ENCODE peak calls at places on chromosomes 13 and 19, in five cellular contexts. One of them, this sample, is unnamed.
A peak's percentile ranks its signal among the peaks of the same experiment; 100 is the strongest.

GRCh38 chr13:41409611-41410010 is 47.7 kb upstream of the RGCC start:
- DNase-seq in thoracic aorta: no peak
- DNase-seq in psoas muscle: no peak
- DNase-seq in fibroblast of the aortic adventitia: no peak
- DNase-seq in GM12864: no peak
- DNase-seq in this sample: no peak

GRCh38 chr19:47020132-47020805 is 632 bp downstream of the NPAS1 start:
- DNase-seq in thoracic aorta: no peak
- DNase-seq in GM12864: no peak
- DNase-seq in psoas muscle: no peak
- DNase-seq in fibroblast of the aortic adventitia: no peak
- DNase-seq in this sample: no peak

GRCh38 chr13:110912651-110913051 is 2.2 kb downstream of the ANKRD10 start:
- DNase-seq in fibroblast of the aortic adventitia: peak; percentile 88
- DNase-seq in psoas muscle: peak; percentile 62
- DNase-seq in thoracic aorta: no peak
- DNase-seq in GM12864: no peak
- DNase-seq in this sample: peak; percentile 72

GRCh38 chr13:35549481-35549880 is 73.0 kb upstream of the MAB21L1 start:
- DNase-seq in thoracic aorta: no peak
- DNase-seq in psoas muscle: no peak
- DNase-seq in GM12864: no peak
- DNase-seq in fibroblast of the aortic adventitia: peak; percentile 68
- DNase-seq in this sample: peak; percentile 70

GRCh38 chr13:74288361-74288911 is 154.2 kb upstream of the KLF12 start:
- DNase-seq in GM12864: no peak
- DNase-seq in psoas muscle: no peak
- DNase-seq in thoracic aorta: no peak
- DNase-seq in fibroblast of the aortic adventitia: no peak
- DNase-seq in this sample: peak; percentile 31

GRCh38 chr19:1235625-1236538 is 1.9 kb downstream of the CBARP start:
- DNase-seq in thoracic aorta: no peak
- DNase-seq in psoas muscle: no peak
- DNase-seq in GM12864: no peak
- DNase-seq in fibroblast of the aortic adventitia: no peak
- DNase-seq in this sample: peak; percentile 61

GRCh38 chr13:43543331-43543730 is 243.4 kb downstream of the ENOX1 start:
- DNase-seq in GM12864: no peak
- DNase-seq in fibroblast of the aortic adventitia: no peak
- DNase-seq in psoas muscle: no peak
- DNase-seq in thoracic aorta: no peak
- DNase-seq in this sample: no peak

GRCh38 chr13:66483712-66484111 is 746.4 kb downstream of the PCDH9 start:
- DNase-seq in thoracic aorta: no peak
- DNase-seq in GM12864: no peak
- DNase-seq in psoas muscle: no peak
- DNase-seq in fibroblast of the aortic adventitia: no peak
- DNase-seq in this sample: no peak

GRCh38 chr19:1422360-1422759 is 15.0 kb downstream of the DAZAP1 start:
- DNase-seq in GM12864: no peak
- DNase-seq in thoracic aorta: no peak
- DNase-seq in fibroblast of the aortic adventitia: no peak
- DNase-seq in psoas muscle: no peak
- DNase-seq in this sample: no peak

GRCh38 chr13:78137404-78138142 is 218.9 kb upstream of the EDNRB start:
- DNase-seq in thoracic aorta: no peak
- DNase-seq in GM12864: peak; percentile 16
- DNase-seq in psoas muscle: no peak
- DNase-seq in fibroblast of the aortic adventitia: peak; percentile 80
- DNase-seq in this sample: peak; percentile 75

GRCh38 chr19:10896851-10897526 is 25.6 kb downstream of the CARM1 start:
- DNase-seq in fibroblast of the aortic adventitia: no peak
- DNase-seq in psoas muscle: no peak
- DNase-seq in thoracic aorta: no peak
- DNase-seq in GM12864: no peak
- DNase-seq in this sample: no peak

GRCh38 chr19:10646781-10647180 is 7.4 kb upstream of the ILF3 start:
- DNase-seq in psoas muscle: no peak
- DNase-seq in thoracic aorta: no peak
- DNase-seq in fibroblast of the aortic adventitia: no peak
- DNase-seq in GM12864: no peak
- DNase-seq in this sample: no peak

GRCh38 chr19:29532956-29533355 is 7.2 kb downstream of the VSTM2B start:
- DNase-seq in GM12864: no peak
- DNase-seq in fibroblast of the aortic adventitia: no peak
- DNase-seq in thoracic aorta: no peak
- DNase-seq in psoas muscle: no peak
- DNase-seq in this sample: no peak

GRCh38 chr13:34349091-34349722 is 531.3 kb downstream of the RFC3 start:
- DNase-seq in fibroblast of the aortic adventitia: peak; percentile 97
- DNase-seq in GM12864: no peak
- DNase-seq in thoracic aorta: no peak
- DNase-seq in psoas muscle: peak; percentile 79
- DNase-seq in this sample: peak; percentile 97

GRCh38 chr13:73340069-73340468 is 281.3 kb downstream of the KLF5 start:
- DNase-seq in psoas muscle: no peak
- DNase-seq in fibroblast of the aortic adventitia: no peak
- DNase-seq in GM12864: no peak
- DNase-seq in thoracic aorta: no peak
- DNase-seq in this sample: no peak

GRCh38 chr19:12801466-12802266 is at the start of the genes PRDX2 and THSD8:
- DNase-seq in GM12864: no peak
- DNase-seq in fibroblast of the aortic adventitia: peak; percentile 65
- DNase-seq in psoas muscle: peak; percentile 89
- DNase-seq in thoracic aorta: no peak
- DNase-seq in this sample: peak; percentile 71

GRCh38 chr19:35109395-35110112 is 6.1 kb upstream of the FXYD3 start:
- DNase-seq in psoas muscle: peak; percentile 69
- DNase-seq in GM12864: no peak
- DNase-seq in fibroblast of the aortic adventitia: no peak
- DNase-seq in thoracic aorta: no peak
- DNase-seq in this sample: no peak

GRCh38 chr19:35468637-35469036 is 20.6 kb downstream of the FFAR2 start:
- DNase-seq in fibroblast of the aortic adventitia: peak; percentile 13
- DNase-seq in GM12864: peak; percentile 68
- DNase-seq in thoracic aorta: no peak
- DNase-seq in psoas muscle: no peak
- DNase-seq in this sample: no peak

GRCh38 chr13:78784017-78784745 is 125.2 kb upstream of the OBI1 start:
- DNase-seq in thoracic aorta: no peak
- DNase-seq in psoas muscle: no peak
- DNase-seq in fibroblast of the aortic adventitia: no peak
- DNase-seq in GM12864: no peak
- DNase-seq in this sample: no peak

GRCh38 chr19:1355974-1356865 is 27.5 kb upstream of the NDUFS7 start:
- DNase-seq in thoracic aorta: no peak
- DNase-seq in GM12864: no peak
- DNase-seq in psoas muscle: no peak
- DNase-seq in fibroblast of the aortic adventitia: peak; percentile 52
- DNase-seq in this sample: peak; percentile 15

GRCh38 chr19:444677-445210 is 16.1 kb downstream of the SHC2 start:
- DNase-seq in GM12864: no peak
- DNase-seq in fibroblast of the aortic adventitia: no peak
- DNase-seq in thoracic aorta: no peak
- DNase-seq in psoas muscle: no peak
- DNase-seq in this sample: no peak

GRCh38 chr19:58429745-58430144 is 10.2 kb downstream of the ZNF132 start:
- DNase-seq in psoas muscle: no peak
- DNase-seq in GM12864: no peak
- DNase-seq in thoracic aorta: no peak
- DNase-seq in fibroblast of the aortic adventitia: no peak
- DNase-seq in this sample: no peak

DNA sequence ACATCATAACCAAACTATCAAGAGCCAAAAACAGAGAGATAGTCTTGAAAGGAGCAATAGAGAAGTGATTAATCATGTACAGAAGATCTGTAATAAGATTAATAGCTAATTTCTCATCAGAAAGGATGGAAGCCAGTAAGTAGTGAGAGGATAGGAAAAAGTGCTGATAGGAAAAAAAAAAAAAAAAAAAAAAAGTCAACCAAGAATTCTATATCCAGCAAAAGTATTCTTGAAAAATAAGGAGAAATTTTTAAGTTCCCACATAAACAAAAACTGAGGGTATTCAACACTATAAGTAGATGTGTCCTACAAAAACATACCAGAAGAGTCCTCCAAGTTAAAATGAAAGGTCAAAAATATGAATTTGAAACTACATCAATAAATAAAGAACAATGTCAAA is 218.7 kb upstream of the GPC6 start:
- DNase-seq in fibroblast of the aortic adventitia: no peak
- DNase-seq in thoracic aorta: no peak
- DNase-seq in psoas muscle: no peak
- DNase-seq in GM12864: no peak
- DNase-seq in this sample: no peak
- H3K4me3 ChIP-seq in fibroblast of the aortic adventitia: no peak overlapping the region
- H3K4me3 ChIP-seq in thoracic aorta: no peak overlapping the region
- H3K4me3 ChIP-seq in psoas muscle: no peak overlapping the region
- H3K4me3 ChIP-seq in GM12864: no peak overlapping the region
- H3K4me3 ChIP-seq in this sample: no peak overlapping the region

DNA sequence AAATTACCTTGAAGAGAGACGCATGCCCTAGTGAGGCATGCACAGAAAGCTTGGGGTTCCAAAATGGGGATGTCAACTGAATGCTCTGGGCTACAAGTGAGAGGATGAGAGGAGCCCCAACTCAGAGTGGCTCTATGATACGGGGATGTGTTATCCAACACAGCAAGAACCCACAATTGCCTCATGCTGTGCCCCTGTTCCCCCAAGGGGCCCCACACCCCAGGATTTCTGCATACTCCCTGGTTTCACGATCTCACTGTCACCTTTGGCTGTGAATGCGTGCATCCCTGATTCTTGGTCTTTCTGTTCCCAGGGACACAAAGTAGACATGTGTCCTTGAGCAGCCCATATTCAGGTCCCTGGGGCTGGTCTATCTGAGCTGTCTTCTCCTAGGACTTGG is 29.3 kb downstream of the WDR88 start:
- DNase-seq in thoracic aorta: no peak
- DNase-seq in fibroblast of the aortic adventitia: no peak
- DNase-seq in GM12864: no peak
- DNase-seq in psoas muscle: peak; percentile 9
- DNase-seq in this sample: no peak
- TF ChIP-seq CTCF in thoracic aorta: no peak
- TF ChIP-seq CTCF in fibroblast of the aortic adventitia: no peak
- TF ChIP-seq CTCF in GM12864: no peak
- TF ChIP-seq CTCF in psoas muscle: no peak
- TF ChIP-seq CTCF in this sample: no peak

GRCh38 chr19:8240274-8241229 is 31.4 kb downstream of the CERS4 start:
- DNase-seq in thoracic aorta: peak; percentile 47
- DNase-seq in psoas muscle: peak; percentile 82
- DNase-seq in GM12864: peak; percentile 56
- DNase-seq in fibroblast of the aortic adventitia: peak; percentile 93
- DNase-seq in this sample: peak; percentile 91
- H3K4me3 ChIP-seq in thoracic aorta: peak overlapping the region; percentile 50
- H3K4me3 ChIP-seq in psoas muscle: peak overlapping the region; percentile 32
- H3K4me3 ChIP-seq in GM12864: no peak overlapping the region
- H3K4me3 ChIP-seq in fibroblast of the aortic adventitia: peak overlapping the region; percentile 35
- H3K4me3 ChIP-seq in this sample: no peak overlapping the region

GRCh38 chr13:114153485-114154080 is 21.2 kb upstream of the RASA3 start:
- DNase-seq in thoracic aorta: no peak
- DNase-seq in fibroblast of the aortic adventitia: no peak
- DNase-seq in GM12864: no peak
- DNase-seq in psoas muscle: no peak
- DNase-seq in this sample: no peak
- TF ChIP-seq CTCF in thoracic aorta: no peak
- TF ChIP-seq CTCF in fibroblast of the aortic adventitia: no peak
- TF ChIP-seq CTCF in GM12864: no peak
- TF ChIP-seq CTCF in psoas muscle: no peak
- TF ChIP-seq CTCF in this sample: no peak

DNA sequence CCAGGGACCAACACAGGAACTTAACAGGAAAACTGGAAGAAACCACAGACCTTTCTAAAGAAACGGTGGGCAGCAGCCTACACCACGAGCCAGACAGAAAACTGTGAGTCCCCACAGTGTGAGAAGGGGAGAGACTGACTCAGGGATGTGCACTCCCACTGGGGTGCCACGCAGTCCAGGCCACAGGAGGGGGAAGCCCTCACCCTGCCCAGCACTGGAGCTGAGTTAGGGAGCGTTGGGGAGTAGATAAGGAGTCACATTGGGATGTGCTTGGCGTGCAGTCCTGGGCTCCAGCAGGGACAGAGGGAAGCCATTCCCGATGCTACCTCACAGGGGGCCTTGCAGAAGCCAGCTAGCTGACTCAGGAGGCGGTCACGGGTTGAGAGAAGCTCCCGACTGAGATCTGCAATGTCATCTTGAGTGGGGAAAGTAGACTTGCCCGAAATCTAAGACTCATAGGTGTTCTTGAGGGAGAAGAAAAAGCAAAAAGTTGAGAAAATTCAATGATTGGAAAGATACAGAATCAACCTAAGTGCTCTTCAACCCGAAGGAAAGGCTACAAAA is 17.3 kb downstream of the SIGLEC8 start:
- DNase-seq in thoracic aorta: no peak
- DNase-seq in fibroblast of the aortic adventitia: no peak
- DNase-seq in GM12864: no peak
- DNase-seq in psoas muscle: no peak
- DNase-seq in this sample: no peak
- H3K4me3 ChIP-seq in thoracic aorta: peak overlapping the region; percentile 48
- H3K4me3 ChIP-seq in fibroblast of the aortic adventitia: no peak overlapping the region
- H3K4me3 ChIP-seq in GM12864: peak overlapping the region; percentile 22
- H3K4me3 ChIP-seq in psoas muscle: no peak overlapping the region
- H3K4me3 ChIP-seq in this sample: no peak overlapping the region

GRCh38 chr19:40392894-40393517 is 3.0 kb upstream of the HIPK4 start:
- DNase-seq in GM12864: no peak
- DNase-seq in thoracic aorta: no peak
- DNase-seq in psoas muscle: no peak
- DNase-seq in fibroblast of the aortic adventitia: no peak
- DNase-seq in this sample: no peak
- TF ChIP-seq CTCF in GM12864: peak; percentile 42
- TF ChIP-seq CTCF in thoracic aorta: no peak
- TF ChIP-seq CTCF in psoas muscle: peak; percentile 20
- TF ChIP-seq CTCF in fibroblast of the aortic adventitia: peak; percentile 31
- TF ChIP-seq CTCF in this sample: peak; percentile 31

GRCh38 chr13:62167650-62168172 is 752.1 kb upstream of the PCDH20 start:
- DNase-seq in thoracic aorta: no peak
- DNase-seq in GM12864: no peak
- DNase-seq in fibroblast of the aortic adventitia: no peak
- DNase-seq in psoas muscle: no peak
- DNase-seq in this sample: no peak

GRCh38 chr13:62168891-62169290 is 753.2 kb upstream of the PCDH20 start:
- DNase-seq in thoracic aorta: no peak
- DNase-seq in GM12864: no peak
- DNase-seq in fibroblast of the aortic adventitia: no peak
- DNase-seq in psoas muscle: peak; percentile 39
- DNase-seq in this sample: no peak

GRCh38 chr13:62176051-62176450 is 760.4 kb upstream of the PCDH20 start:
- DNase-seq in psoas muscle: no peak
- DNase-seq in thoracic aorta: no peak
- DNase-seq in GM12864: no peak
- DNase-seq in fibroblast of the aortic adventitia: no peak
- DNase-seq in this sample: peak; percentile 67

DNA sequence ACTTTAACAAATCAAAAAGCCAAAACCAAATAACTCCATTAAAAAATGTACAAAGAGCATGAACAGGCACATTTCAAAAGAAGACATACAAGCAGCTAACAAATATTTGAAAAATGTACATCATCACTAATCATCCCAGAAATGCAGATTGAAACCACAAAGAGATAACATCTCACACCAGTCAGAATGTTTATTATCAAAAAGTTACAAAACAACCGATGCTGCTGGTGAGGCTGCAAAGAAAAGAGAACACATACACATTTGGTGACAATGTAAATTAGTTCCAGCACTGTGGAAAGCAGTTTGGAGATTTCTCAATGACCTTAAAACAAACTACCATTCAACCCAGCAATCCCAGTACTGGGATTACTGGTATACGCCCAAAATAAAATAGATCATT is 756.0 kb upstream of the PCDH20 start:
- DNase-seq in GM12864: no peak
- DNase-seq in psoas muscle: no peak
- DNase-seq in thoracic aorta: no peak
- DNase-seq in fibroblast of the aortic adventitia: no peak
- DNase-seq in this sample: no peak
- H3K4me3 ChIP-seq in GM12864: no peak overlapping the region
- H3K4me3 ChIP-seq in psoas muscle: no peak overlapping the region
- H3K4me3 ChIP-seq in thoracic aorta: no peak overlapping the region
- H3K4me3 ChIP-seq in fibroblast of the aortic adventitia: no peak overlapping the region
- H3K4me3 ChIP-seq in this sample: no peak overlapping the region

This sample was measured in astrocyte of the spinal cord.